ENCODE peak calls at places on chromosomes 1 and 21, in nine cellular contexts. R is bronchial epithelial cell; K is iPS-NIHi11; S is germinal center; P is NCI-H2171 treated with DMSO at 0.1 percent for 48 hours; X is stimulated activated CD8-positive, alpha-beta memory T cell treated with anti-CD3 and anti-CD28 coated beads, Interleukin-2, amount 100 ng/mL, for 1 hour; H is body of pancreas; L is GM23248; Z is T-helper 1 cell. E is an unnamed sample.

GRCh38 chr1:42739753-42740700 is at the start of gene CLDN19:
- DNase-seq in R (no peak), K (peak; percentile 96), S (no peak), P (no peak), X (no peak), H (no peak), L (no peak), Z (no peak), E (no peak)

GRCh38 chr21:26169611-26170470 is 729 bp downstream of the APP start:
- DNase-seq in R (no peak), K (peak; percentile 71), S (peak; percentile 36), P (peak; percentile 69), X (no peak), H (peak; percentile 65), L (peak; percentile 80), Z (peak; percentile 15), E (peak; percentile 67)

GRCh38 chr1:14787604-14788003 is 189.1 kb downstream of the KAZN start:
- DNase-seq in R (peak; percentile 64), K (no peak), S (no peak), P (no peak), X (no peak), H (peak; percentile 41), L (no peak), Z (no peak), E (peak; percentile 0)

GRCh38 chr1:25998075-25998761 is 355 bp upstream of the PAFAH2 start:
- DNase-seq in R (peak; percentile 98), K (peak; percentile 92), S (peak; percentile 94), P (peak; percentile 99), X (peak; percentile 92), H (peak; percentile 99), L (peak; percentile 100), Z (peak; percentile 94), E (peak; percentile 99)

GRCh38 chr1:108657701-108658100 is 3.2 kb downstream of the HENMT1 start:
- DNase-seq in R (no peak), K (no peak), S (no peak), P (no peak), X (no peak), H (no peak), L (peak; percentile 36), Z (no peak), E (no peak)

GRCh38 chr1:198495635-198496034 is 44.8 kb downstream of the ATP6V1G3 start:
- DNase-seq in R (no peak), K (no peak), S (no peak), P (no peak), X (no peak), H (no peak), L (no peak), Z (no peak), E (no peak)

GRCh38 chr1:184480711-184481110 is 93.9 kb downstream of the C1orf21 start:
- DNase-seq in R (no peak), K (peak; percentile 17), S (no peak), P (no peak), X (no peak), H (no peak), L (no peak), Z (no peak), E (no peak)

GRCh38 chr1:248822148-248823032 is 3.3 kb downstream of the SH3BP5L start:
- DNase-seq in R (no peak), K (no peak), S (peak; percentile 41), P (no peak), X (no peak), H (peak; percentile 1), L (no peak), Z (no peak), E (no peak)

GRCh38 chr1:190595438-190595837 is 117.8 kb upstream of the BRINP3 start:
- DNase-seq in R (no peak), K (peak; percentile 5), S (no peak), P (no peak), X (no peak), H (no peak), L (no peak), Z (no peak), E (no peak)

GRCh38 chr1:23869818-23870217 is 1.7 kb upstream of the FUCA1 start:
- DNase-seq in R (no peak), K (no peak), S (no peak), P (no peak), X (no peak), H (no peak), L (no peak), Z (no peak), E (no peak)

GRCh38 chr21:29360799-29361765 is 62.4 kb downstream of the BACH1 start:
- DNase-seq in R (peak; percentile 27), K (no peak), S (no peak), P (peak; percentile 8), X (no peak), H (peak; percentile 56), L (no peak), Z (no peak), E (peak; percentile 21)

GRCh38 chr1:17335821-17336718 is 28.1 kb downstream of the PADI4 start:
- DNase-seq in R (peak; percentile 47), K (peak; percentile 80), S (peak; percentile 43), P (peak; percentile 74), X (peak; percentile 8), H (peak; percentile 69), L (peak; percentile 78), Z (peak; percentile 37), E (peak; percentile 55)

GRCh38 chr1:206589206-206589605 is 23.1 kb downstream of the EIF2D start:
- DNase-seq in R (peak; percentile 82), K (no peak), S (no peak), P (no peak), X (no peak), H (peak; percentile 38), L (peak; percentile 95), Z (no peak), E (no peak)

GRCh38 chr1:9376430-9376829 is 83.7 kb downstream of the SPSB1 start:
- DNase-seq in R (no peak), K (no peak), S (no peak), P (no peak), X (no peak), H (no peak), L (no peak), Z (no peak), E (no peak)

GRCh38 chr1:17193222-17194132 is 11.5 kb upstream of the PADI1 start:
- DNase-seq in R (no peak), K (no peak), S (no peak), P (no peak), X (no peak), H (no peak), L (no peak), Z (no peak), E (no peak)

GRCh38 chr1:155309423-155310021 is 856 bp downstream of the FDPS start:
- DNase-seq in R (no peak), K (no peak), S (no peak), P (peak; percentile 32), X (no peak), H (peak; percentile 32), L (peak; percentile 31), Z (no peak), E (peak; percentile 64)

GRCh38 chr1:5572794-5573193 is 419.4 kb downstream of the NPHP4 start:
- DNase-seq in R (no peak), K (no peak), S (no peak), P (no peak), X (no peak), H (no peak), L (no peak), Z (no peak), E (no peak)

GRCh38 chr1:183375381-183375780 is 42.8 kb downstream of the NMNAT2 start:
- DNase-seq in R (no peak), K (no peak), S (no peak), P (no peak), X (no peak), H (no peak), L (no peak), Z (no peak), E (no peak)

GRCh38 chr1:114023377-114023776 is 44.1 kb downstream of the OLFML3 start:
- DNase-seq in R (no peak), K (no peak), S (no peak), P (peak; percentile 62), X (no peak), H (no peak), L (no peak), Z (no peak), E (no peak)

E was measured in NCI-H345.